ENCODE peak calls at places on chromosomes 16 and 17, in six cellular contexts. Q is GM12864, L is DND-41, Z is lower lobe of right lung, A is heart right ventricle, P is SK-N-SH. E is an unnamed sample.

GRCh38 chr16:47342055-47342454 is 118.8 kb downstream of the ITFG1 start:
- DNase-seq in Q (no peak), L (no peak), Z (no peak), A (no peak), P (no peak), E (no peak)

GRCh38 chr17:74354123-74354522 is 7.5 kb downstream of the BTBD17 start:
- DNase-seq in Q (no peak), L (peak), Z (no peak), A (peak), P (peak), E (peak)

GRCh38 chr17:1375615-1376014 is 24.4 kb downstream of the YWHAE start:
- DNase-seq in Q (no peak), L (no peak), Z (no peak), A (no peak), P (no peak), E (no peak)

GRCh38 chr17:48344241-48344640 is 85.8 kb downstream of the SKAP1 start:
- DNase-seq in Q (no peak), L (no peak), Z (no peak), A (no peak), P (no peak), E (no peak)

GRCh38 chr16:138049-138417 is 440 bp downstream of the NPRL3 start:
- DNase-seq in Q (no peak), L (peak), Z (no peak), A (peak), P (peak), E (peak)

GRCh38 chr16:31063843-31064611 is 10.0 kb downstream of the ZNF668 start:
- DNase-seq in Q (no peak), L (no peak), Z (peak), A (no peak), P (no peak), E (no peak)

GRCh38 chr16:1363501-1364041 is 11.8 kb downstream of the GNPTG start:
- DNase-seq in Q (no peak), L (peak), Z (peak), A (peak), P (peak), E (peak)

GRCh38 chr17:62664336-62665120 is 37.1 kb downstream of the MRC2 start:
- DNase-seq in Q (no peak), L (no peak), Z (peak), A (no peak), P (no peak), E (no peak)

GRCh38 chr16:3047387-3047720 is 993 bp downstream of the MMP25 start:
- DNase-seq in Q (no peak), L (no peak), Z (no peak), A (no peak), P (no peak), E (no peak)

GRCh38 chr16:56800355-56800754 is 64.7 kb upstream of the SLC12A3 start:
- DNase-seq in Q (no peak), L (no peak), Z (no peak), A (no peak), P (no peak), E (peak)

GRCh38 chr17:73593249-73593965 is 50.8 kb downstream of the SDK2 start:
- DNase-seq in Q (no peak), L (no peak), Z (no peak), A (no peak), P (no peak), E (no peak)

GRCh38 chr17:14715531-14715930 is 414.6 kb downstream of the HS3ST3B1 start:
- DNase-seq in Q (no peak), L (no peak), Z (no peak), A (no peak), P (no peak), E (no peak)

GRCh38 chr17:52140601-52141000 is 17.9 kb downstream of the CA10 start:
- DNase-seq in Q (no peak), L (no peak), Z (no peak), A (no peak), P (no peak), E (no peak)

GRCh38 chr16:87221633-87222032 is 95.6 kb downstream of the C16orf95 start:
- DNase-seq in Q (no peak), L (no peak), Z (no peak), A (no peak), P (no peak), E (no peak)

GRCh38 chr16:57773680-57774295 is 28.5 kb downstream of the KIFC3 start:
- DNase-seq in Q (no peak), L (no peak), Z (no peak), A (no peak), P (no peak), E (no peak)

GRCh38 chr16:89187337-89188063 is 12.8 kb downstream of the SLC22A31 start:
- DNase-seq in Q (no peak), L (peak), Z (no peak), A (peak), P (no peak), E (peak)

GRCh38 chr16:77675464-77676324 is 46.6 kb upstream of the NUDT7 start:
- DNase-seq in Q (peak), L (peak), Z (no peak), A (no peak), P (peak), E (peak)

GRCh38 chr17:1231456-1231855 is 38.8 kb upstream of the BHLHA9 start:
- DNase-seq in Q (no peak), L (no peak), Z (peak), A (peak), P (no peak), E (peak)

GRCh38 chr17:8894189-8894611 is 26.7 kb upstream of the PIK3R6 start:
- DNase-seq in Q (no peak), L (no peak), Z (no peak), A (no peak), P (peak), E (no peak)

GRCh38 chr17:75689441-75689873 is 22.3 kb downstream of the SAP30BP start:
- DNase-seq in Q (peak), L (peak), Z (no peak), A (no peak), P (no peak), E (no peak)
- H3K4me3 ChIP-seq in Q (no peak), L (no peak), Z (no peak), A (no peak), P (no peak), E (no peak)

GRCh38 chr17:17455173-17455572 is 21.6 kb upstream of the MED9 start:
- DNase-seq in Q (no peak), L (no peak), Z (no peak), A (no peak), P (no peak), E (no peak)

GRCh38 chr17:17448723-17449122 is 28.1 kb upstream of the MED9 start:
- DNase-seq in Q (no peak), L (no peak), Z (no peak), A (no peak), P (no peak), E (no peak)

GRCh38 chr17:17456251-17456650 is 20.5 kb upstream of the MED9 start:
- DNase-seq in Q (no peak), L (no peak), Z (no peak), A (no peak), P (no peak), E (no peak)

GRCh38 chr17:17454276-17454675 is 22.5 kb upstream of the MED9 start:
- DNase-seq in Q (no peak), L (no peak), Z (no peak), A (no peak), P (no peak), E (no peak)

GRCh38 chr17:17453088-17453487 is 23.7 kb upstream of the MED9 start:
- DNase-seq in Q (no peak), L (no peak), Z (no peak), A (no peak), P (no peak), E (no peak)
- H3K4me3 ChIP-seq in Q (no peak), L (no peak), Z (no peak), A (no peak), P (no peak), E (no peak)

GRCh38 chr17:75891022-75891604 is 5.6 kb downstream of the TRIM65 start:
- DNase-seq in Q (no peak), L (no peak), Z (no peak), A (no peak), P (no peak), E (no peak)
- H3K4me3 ChIP-seq in Q (no peak), L (no peak), Z (no peak), A (no peak), P (no peak), E (no peak)

GRCh38 chr17:57947369-57947768 is 7.8 kb downstream of the CUEDC1 start:
- DNase-seq in Q (no peak), L (no peak), Z (no peak), A (no peak), P (no peak), E (no peak)
- H3K4me3 ChIP-seq in Q (no peak), L (peak), Z (peak), A (peak), P (no peak), E (peak)

DNA sequence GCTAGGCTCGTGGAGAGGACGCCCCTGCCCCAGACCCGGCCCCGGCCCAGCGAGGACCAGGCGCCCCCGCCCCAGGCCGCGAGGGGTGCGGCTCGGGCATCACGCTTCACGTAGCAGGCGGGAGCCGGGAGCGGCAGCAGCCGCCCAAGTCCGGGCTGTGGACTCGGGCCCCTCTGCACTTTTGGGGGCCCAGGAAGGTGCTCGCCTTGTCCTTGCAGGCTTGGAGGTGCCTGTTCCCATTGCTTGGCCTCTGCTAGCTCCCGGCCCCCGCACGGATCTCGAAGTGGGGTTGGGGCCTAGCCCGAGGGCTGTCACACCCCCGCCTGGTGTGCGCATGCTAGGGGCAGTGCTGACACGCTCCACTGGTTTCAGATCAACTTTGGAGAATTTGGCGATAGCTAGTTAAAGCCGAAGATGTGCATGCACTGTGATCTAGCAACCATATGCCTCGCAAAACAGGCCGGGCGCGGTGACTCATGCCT is 55.7 kb downstream of the WSB1 start:
- DNase-seq in Q (no peak), L (no peak), Z (no peak), A (no peak), P (no peak), E (no peak)
- H3K4me3 ChIP-seq in Q (peak), L (no peak), Z (peak), A (no peak), P (no peak), E (peak)

GRCh38 chr17:79185671-79186070 is 111.0 kb downstream of the ENGASE start:
- DNase-seq in Q (no peak), L (no peak), Z (no peak), A (no peak), P (no peak), E (no peak)
- H3K4me3 ChIP-seq in Q (no peak), L (no peak), Z (no peak), A (no peak), P (no peak), E (no peak)

E was measured in right lobe of liver.